ENCODE peak calls at places on chromosome 2, in nine cellular contexts. K is neural progenitor cell, I is GM23248, E is OCI-LY7, Q is PC-3, H is HCT116, N is GM23338, C is MM.1S, F is SK-N-SH. S is an unnamed sample.

GRCh38 chr2:112154246-112155110 is 16.3 kb downstream of the FBLN7 start:
- DNase-seq in K (no peak), I (no peak), E (peak; percentile 59), Q (no peak), H (no peak), N (no peak), C (no peak), F (no peak), S (no peak)

GRCh38 chr2:44392338-44392943 is 30.7 kb downstream of the CAMKMT start:
- DNase-seq in K (peak; percentile 71), I (peak; percentile 68), E (peak; percentile 58), Q (peak; percentile 73), H (peak; percentile 6), N (peak; percentile 77), C (peak; percentile 55), F (peak; percentile 41), S (peak; percentile 65)

GRCh38 chr2:27085670-27086089 is 892 bp upstream of the KHK start:
- DNase-seq in K (peak; percentile 81), I (peak; percentile 87), E (no peak), Q (peak; percentile 69), H (no peak), N (peak; percentile 65), C (peak; percentile 59), F (peak; percentile 83), S (peak; percentile 84)

GRCh38 chr2:3377279-3377611 is 373 bp downstream of the EIPR1 start:
- DNase-seq in K (no peak), I (peak; percentile 72), E (peak; percentile 56), Q (peak; percentile 46), H (peak; percentile 33), N (peak; percentile 44), C (peak; percentile 11), F (peak; percentile 76), S (no peak)

GRCh38 chr2:113138428-113139322 is 11.3 kb downstream of the IL1RN start:
- DNase-seq in K (peak; percentile 73), I (peak; percentile 61), E (peak; percentile 83), Q (peak; percentile 91), H (peak; percentile 79), N (peak; percentile 84), C (peak; percentile 85), F (peak; percentile 49), S (peak; percentile 87)

GRCh38 chr2:77977486-77978063 is 455.4 kb upstream of the LRRTM4 start:
- DNase-seq in K (peak; percentile 10), I (no peak), E (no peak), Q (no peak), H (no peak), N (peak; percentile 20), C (peak; percentile 11), F (no peak), S (peak; percentile 24)

GRCh38 chr2:20356042-20356441 is 5.4 kb upstream of the PUM2 start:
- DNase-seq in K (no peak), I (peak; percentile 65), E (no peak), Q (peak; percentile 78), H (no peak), N (no peak), C (no peak), F (no peak), S (no peak)

GRCh38 chr2:134375935-134376334 is 122.1 kb downstream of the MGAT5 start:
- DNase-seq in K (peak; percentile 22), I (peak; percentile 32), E (no peak), Q (peak; percentile 47), H (no peak), N (peak; percentile 22), C (no peak), F (peak; percentile 23), S (peak; percentile 53)

GRCh38 chr2:23628926-23629325 is 243.9 kb downstream of the KLHL29 start:
- DNase-seq in K (peak; percentile 16), I (no peak), E (no peak), Q (no peak), H (no peak), N (peak; percentile 30), C (no peak), F (no peak), S (no peak)

GRCh38 chr2:23626701-23627181 is 241.8 kb downstream of the KLHL29 start:
- DNase-seq in K (no peak), I (no peak), E (no peak), Q (no peak), H (no peak), N (no peak), C (no peak), F (no peak), S (no peak)

GRCh38 chr2:23625726-23626125 is 240.7 kb downstream of the KLHL29 start:
- DNase-seq in K (no peak), I (no peak), E (no peak), Q (no peak), H (no peak), N (no peak), C (no peak), F (no peak), S (no peak)

GRCh38 chr2:23629417-23630110 is 244.6 kb downstream of the KLHL29 start:
- DNase-seq in K (no peak), I (no peak), E (no peak), Q (no peak), H (no peak), N (no peak), C (no peak), F (peak; percentile 25), S (no peak)

DNA sequence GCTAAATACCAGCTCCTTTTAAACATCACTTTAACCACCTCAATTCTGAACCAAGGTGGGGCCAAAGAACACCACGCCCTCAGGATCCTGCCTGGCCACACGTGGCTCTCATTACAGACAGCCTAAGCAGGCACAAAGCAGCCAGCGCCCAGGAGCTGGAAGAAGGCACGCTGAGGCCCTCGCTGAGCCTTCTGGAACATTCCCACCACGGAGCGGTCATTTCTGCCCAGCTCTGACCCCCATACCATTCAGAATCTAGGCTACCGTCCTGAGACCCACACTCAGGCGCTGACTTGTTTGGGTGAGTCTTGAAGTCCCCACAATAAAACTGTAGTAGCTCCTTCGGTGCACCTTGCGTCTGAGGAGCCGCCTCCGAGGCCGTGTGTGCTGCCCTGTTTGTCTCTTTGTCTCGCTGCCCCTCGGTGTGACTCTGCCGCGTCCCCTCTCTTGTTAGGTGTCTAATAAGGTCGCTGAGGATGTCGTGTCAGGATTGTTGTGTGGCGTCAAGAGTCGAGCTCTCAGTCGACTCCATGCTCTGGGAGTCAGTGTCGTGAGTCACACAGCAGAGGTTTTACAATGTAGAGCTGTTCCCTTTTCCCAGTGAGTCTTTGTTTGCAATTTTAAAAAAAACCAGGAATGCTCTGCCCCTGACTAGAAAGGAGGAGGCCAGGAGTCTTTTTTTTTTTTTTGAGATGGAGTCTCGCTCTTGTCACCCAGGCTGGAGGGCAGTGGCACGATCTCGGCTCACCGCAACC is 242.4 kb downstream of the KLHL29 start:
- DNase-seq in K (peak; percentile 34), I (no peak), E (no peak), Q (no peak), H (no peak), N (no peak), C (no peak), F (no peak), S (no peak)
- H3K4me1 ChIP-seq in K (peaks cover 17% of the 10 kb centered on the region), I (no peaks in the 10 kb centered on the region), E (no peaks in the 10 kb centered on the region), Q (no peaks in the 10 kb centered on the region), H (no peaks in the 10 kb centered on the region), N (no peaks in the 10 kb centered on the region), C (no peaks in the 10 kb centered on the region), F (no peaks in the 10 kb centered on the region), S (peaks cover 5% of the 10 kb centered on the region)

DNA sequence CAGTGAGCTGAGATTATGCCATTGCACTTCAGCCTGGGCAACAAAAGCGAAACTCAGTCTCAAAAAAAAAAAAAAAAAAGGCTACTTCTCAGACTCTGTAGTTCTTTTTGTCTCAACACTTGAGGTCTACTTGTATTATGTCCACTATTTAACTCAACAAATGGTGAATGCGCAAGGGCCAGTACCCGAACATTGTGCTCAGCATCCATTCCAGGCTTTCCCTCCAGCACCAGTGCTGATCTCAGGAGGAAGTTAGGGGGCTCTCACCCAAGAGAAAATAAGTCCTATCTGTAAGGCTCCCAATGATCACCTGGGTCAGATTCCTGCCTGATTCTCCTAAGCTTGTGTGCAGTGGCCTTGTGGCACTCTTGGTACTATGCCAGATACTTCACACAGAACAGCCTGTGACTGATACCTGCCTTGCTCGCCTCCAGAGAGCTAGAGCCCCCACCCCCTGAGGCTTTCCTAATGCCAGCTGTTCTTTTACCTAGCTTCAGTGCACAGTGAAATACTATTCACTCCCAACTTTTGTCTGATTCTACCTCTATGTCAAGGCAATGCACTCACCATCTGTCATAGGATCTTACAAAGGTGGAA is 74.9 kb downstream of the INO80D start:
- DNase-seq in K (no peak), I (no peak), E (no peak), Q (no peak), H (no peak), N (no peak), C (no peak), F (no peak), S (no peak)
- TF ChIP-seq EZH2phosphoT487 in K (no peak), I (no peak), E (no peak), Q (no peak), H (no peak), N (no peak), C (no peak), F (no peak), S (no peak)

GRCh38 chr2:36483290-36483689 is 114.7 kb downstream of the FEZ2 start:
- DNase-seq in K (no peak), I (no peak), E (no peak), Q (no peak), H (no peak), N (no peak), C (no peak), F (no peak), S (no peak)

GRCh38 chr2:36482576-36483214 is 115.3 kb downstream of the FEZ2 start:
- DNase-seq in K (no peak), I (peak; percentile 32), E (no peak), Q (peak; percentile 80), H (no peak), N (no peak), C (no peak), F (no peak), S (peak; percentile 49)

GRCh38 chr2:36480028-36480427 is 117.9 kb downstream of the FEZ2 start:
- DNase-seq in K (no peak), I (no peak), E (no peak), Q (no peak), H (no peak), N (no peak), C (no peak), F (no peak), S (no peak)

GRCh38 chr2:36480596-36480995 is 117.4 kb downstream of the FEZ2 start:
- DNase-seq in K (no peak), I (no peak), E (no peak), Q (no peak), H (no peak), N (no peak), C (no peak), F (no peak), S (no peak)

DNA sequence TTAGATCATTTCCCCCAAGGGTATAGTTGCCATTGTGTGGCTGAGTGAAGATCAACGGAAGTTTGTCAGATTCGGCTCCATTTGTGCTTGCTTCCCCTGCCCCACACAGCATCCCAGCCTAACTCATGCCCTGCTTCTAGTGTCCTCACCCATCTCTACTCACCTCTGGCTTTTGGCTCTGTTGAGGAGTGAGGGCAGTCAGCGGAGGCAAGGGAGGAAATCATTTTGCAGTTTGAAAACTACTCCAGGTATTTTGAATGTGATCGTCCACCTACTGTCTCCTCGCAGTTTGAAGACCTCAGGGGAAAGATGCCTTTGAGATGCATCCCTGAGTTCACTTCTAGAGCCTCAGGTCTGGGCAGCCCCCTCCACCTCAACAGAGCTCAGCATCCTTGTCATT is 116.3 kb downstream of the FEZ2 start:
- DNase-seq in K (no peak), I (no peak), E (no peak), Q (no peak), H (no peak), N (no peak), C (no peak), F (no peak), S (no peak)
- H3K4me1 ChIP-seq in K (no peaks in the 10 kb centered on the region), I (peaks cover 95% of the 10 kb centered on the region), E (peaks cover 9% of the 10 kb centered on the region), Q (peaks cover 74% of the 10 kb centered on the region), H (peaks cover 46% of the 10 kb centered on the region), N (peaks cover 24% of the 10 kb centered on the region), C (peaks cover 25% of the 10 kb centered on the region), F (peaks cover 79% of the 10 kb centered on the region), S (peaks cover 36% of the 10 kb centered on the region)

GRCh38 chr2:75560768-75561565 is at the start of gene EVA1A:
- DNase-seq in K (peak; percentile 80), I (peak; percentile 88), E (no peak), Q (peak; percentile 72), H (no peak), N (peak; percentile 81), C (peak; percentile 20), F (peak; percentile 66), S (peak; percentile 72)
- TF ChIP-seq EZH2phosphoT487 in K (no peak), I (no peak), E (no peak), Q (no peak), H (no peak), N (no peak), C (no peak), F (no peak), S (no peak)

S was measured in hepatocyte.